ENCODE peak calls at places on chromosomes 5 and 9, in seven cellular contexts. G is NCI-H460; D is mucosa of gallbladder; Q is stimulated activated CD4-positive, alpha-beta T cell treated with anti-CD3 and anti-CD28 coated beads, Interleukin-4, amount 100 ng/mL, for 4 hours; A is T-cell; B is AG04449; R is GM04504. Y is an unnamed sample.

GRCh38 chr5:144203750-144204596 is 33.3 kb downstream of the KCTD16 start:
- DNase-seq in G (peak), D (peak), Q (no peak), A (peak), B (no peak), R (no peak), Y (peak)

GRCh38 chr5:178090856-178091255 is 22.5 kb upstream of the N4BP3 start:
- DNase-seq in G (no peak), D (no peak), Q (no peak), A (no peak), B (no peak), R (no peak), Y (no peak)

GRCh38 chr5:669111-669841 is 23.9 kb downstream of the TPPP start:
- DNase-seq in G (no peak), D (peak), Q (peak), A (no peak), B (no peak), R (no peak), Y (no peak)

GRCh38 chr5:115184780-115185179 is 15.1 kb upstream of the TRIM36 start:
- DNase-seq in G (no peak), D (no peak), Q (no peak), A (no peak), B (no peak), R (no peak), Y (no peak)

GRCh38 chr5:128038641-128039040 is 44.9 kb upstream of the SLC12A2 start:
- DNase-seq in G (no peak), D (no peak), Q (no peak), A (no peak), B (no peak), R (no peak), Y (peak)

GRCh38 chr5:38642194-38642987 is 85.9 kb upstream of the LIFR start:
- DNase-seq in G (no peak), D (no peak), Q (no peak), A (no peak), B (no peak), R (no peak), Y (no peak)

GRCh38 chr9:72217306-72217842 is 68.1 kb downstream of the GDA start:
- DNase-seq in G (no peak), D (no peak), Q (no peak), A (no peak), B (no peak), R (no peak), Y (no peak)

GRCh38 chr9:117777823-117778222 is 73.6 kb downstream of the TLR4 start:
- DNase-seq in G (no peak), D (peak), Q (no peak), A (no peak), B (no peak), R (no peak), Y (no peak)

GRCh38 chr5:97839338-97840081 is 656.5 kb upstream of the RIOK2 start:
- DNase-seq in G (no peak), D (no peak), Q (no peak), A (no peak), B (no peak), R (no peak), Y (no peak)

GRCh38 chr9:132507670-132508469 is 74.5 kb upstream of the BARHL1 start:
- DNase-seq in G (peak), D (peak), Q (peak), A (peak), B (no peak), R (peak), Y (peak)

Y was measured in HCT116.